ENCODE peak calls at places on chromosome 17, in eight cellular contexts. C, G, F, T, Q, H, I and V are unnamed samples. For H3K4me1, the result is how much of the 10 kb centered on the place peaks cover.

GRCh38 chr17:41415833-41416335 is 8.5 kb downstream of the KRT37 start:
- DNase-seq in C (no peak), F (no peak), G (peak), Q (no peak), H (peak), I (no peak), T (no peak), V (no peak)

GRCh38 chr17:17685775-17686291 is 4.6 kb downstream of the RAI1 start:
- DNase-seq in H (peak), C (no peak), T (no peak), F (no peak), G (no peak), Q (peak), I (no peak), V (no peak)

GRCh38 chr17:72115789-72116520 is 4.9 kb upstream of the SOX9 start:
- DNase-seq in C (no peak), Q (no peak), T (no peak), G (no peak), F (no peak), H (no peak), I (no peak), V (no peak)

GRCh38 chr17:28675980-28676379 is 14.0 kb downstream of the SUPT6H start:
- DNase-seq in H (no peak), T (no peak), Q (peak), C (no peak), G (no peak), I (no peak), F (no peak), V (no peak)

GRCh38 chr17:7667616-7668406 is 17.1 kb downstream of the ATP1B2 start:
- DNase-seq in G (no peak), I (no peak), Q (no peak), H (no peak), F (no peak), C (no peak), T (no peak), V (no peak)

GRCh38 chr17:57246257-57246656 is 10.1 kb upstream of the MSI2 start:
- DNase-seq in C (no peak), F (no peak), Q (no peak), I (no peak), G (no peak), T (no peak), H (no peak), V (no peak)

GRCh38 chr17:32487460-32488176 is 825 bp downstream of the CDK5R1 start:
- DNase-seq in F (no peak), I (no peak), G (no peak), Q (no peak), H (peak), C (no peak), T (no peak), V (no peak)

GRCh38 chr17:32492648-32493289 is 6.0 kb downstream of the CDK5R1 start:
- DNase-seq in I (no peak), T (no peak), Q (no peak), H (no peak), G (no peak), F (no peak), C (no peak), V (no peak)

GRCh38 chr17:62064791-62065563 is at the start of gene MED13:
- DNase-seq in Q (peak), G (peak), F (peak), C (peak), T (no peak), H (peak), I (peak), V (peak)

DNA sequence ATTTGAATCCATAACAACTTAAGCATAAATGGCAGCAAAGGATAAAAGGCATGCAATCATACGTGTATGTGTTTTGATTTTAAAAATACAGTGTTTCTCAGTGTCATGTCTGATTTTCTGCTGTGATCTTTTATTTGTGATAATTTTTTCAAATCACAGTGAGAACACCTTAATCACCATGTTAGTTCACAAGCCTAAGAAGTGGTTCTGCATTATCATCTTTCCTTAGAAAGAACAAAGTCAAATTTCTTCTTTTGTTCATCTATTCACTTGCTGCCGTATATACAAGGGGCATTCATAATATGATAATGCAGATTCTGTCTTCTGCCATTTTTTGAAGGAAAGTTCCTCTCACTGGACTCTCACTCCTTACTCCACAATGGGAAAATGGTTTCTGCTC is 33.3 kb upstream of the ABCA9 start:
- DNase-seq in G (no peak), Q (no peak), F (no peak), T (no peak), H (no peak), C (no peak), I (no peak), V (no peak)
- H3K4me1 ChIP-seq in G (under half), Q (under half), F (under half), T (under half), H (under half), C (under half), I (under half), V (under half)

DNA sequence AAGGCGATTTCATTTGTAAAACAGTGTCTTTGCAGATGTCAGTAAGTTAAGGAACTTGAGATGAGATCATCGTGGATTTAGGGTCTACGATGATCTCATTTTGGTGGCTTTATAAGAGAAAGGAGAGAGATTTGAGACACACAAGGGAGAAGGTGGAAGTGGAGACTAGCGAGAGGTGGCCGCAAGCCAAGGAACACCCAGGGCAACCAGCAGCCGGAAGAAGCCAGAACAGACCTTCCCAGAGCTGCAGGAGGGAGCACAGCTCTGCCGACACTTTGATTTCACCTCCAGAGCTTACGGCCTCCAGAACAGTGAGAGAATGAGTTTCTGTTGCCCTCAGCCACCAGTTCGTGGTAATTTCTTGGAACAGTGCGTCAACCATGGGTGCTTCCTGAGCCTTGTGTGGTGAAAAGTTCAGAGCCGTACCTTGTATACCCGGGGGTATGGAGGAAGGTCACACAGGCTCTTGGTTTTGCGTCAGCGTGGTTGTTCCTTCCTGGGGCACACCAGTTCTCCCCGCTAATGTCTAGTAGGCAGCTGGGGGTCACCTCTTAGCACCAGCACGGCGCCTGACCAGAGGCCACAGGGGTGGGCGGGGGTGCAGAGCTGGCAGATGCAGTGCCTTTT is 12.9 kb upstream of the SEC14L1 start:
- DNase-seq in T (no peak), H (peak), F (peak), Q (no peak), G (no peak), I (peak), C (peak), V (peak)
- TF ChIP-seq POLR2A in T (peak), H (peak), F (peak), Q (no peak), G (no peak), I (no peak), C (no peak), V (no peak)

DNA sequence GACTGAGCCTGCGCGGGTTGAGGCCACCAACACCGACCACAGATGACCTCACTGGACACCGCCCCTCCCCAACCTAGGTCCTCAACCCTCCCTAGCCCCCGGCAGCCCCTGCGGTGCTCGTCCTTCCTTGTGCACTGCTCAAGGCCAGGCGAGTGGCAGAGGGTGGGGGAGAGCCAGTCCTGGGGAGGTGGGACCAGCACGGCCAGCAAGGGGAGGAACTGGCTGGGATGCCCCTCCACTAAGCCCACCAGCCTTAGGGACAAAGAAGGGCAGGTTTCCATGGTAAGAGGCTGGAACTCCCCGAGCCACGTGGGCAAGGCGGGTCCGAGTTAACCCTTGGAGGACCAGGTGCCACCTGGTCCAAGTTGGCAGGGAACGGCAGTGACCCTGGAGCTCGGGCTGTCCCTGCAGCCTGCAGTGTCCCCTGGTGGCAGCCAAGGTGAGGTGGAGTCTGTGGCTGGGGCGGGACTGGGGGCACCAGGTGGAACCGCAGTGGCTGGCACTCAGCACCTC is 9.2 kb downstream of the FSCN2 start:
- DNase-seq in C (no peak), T (no peak), F (no peak), I (no peak), G (no peak), H (peak), Q (peak), V (no peak)
- TF ChIP-seq CTCF in C (peak), T (peak), F (peak), I (peak), G (peak), H (peak), Q (peak), V (peak)

DNA sequence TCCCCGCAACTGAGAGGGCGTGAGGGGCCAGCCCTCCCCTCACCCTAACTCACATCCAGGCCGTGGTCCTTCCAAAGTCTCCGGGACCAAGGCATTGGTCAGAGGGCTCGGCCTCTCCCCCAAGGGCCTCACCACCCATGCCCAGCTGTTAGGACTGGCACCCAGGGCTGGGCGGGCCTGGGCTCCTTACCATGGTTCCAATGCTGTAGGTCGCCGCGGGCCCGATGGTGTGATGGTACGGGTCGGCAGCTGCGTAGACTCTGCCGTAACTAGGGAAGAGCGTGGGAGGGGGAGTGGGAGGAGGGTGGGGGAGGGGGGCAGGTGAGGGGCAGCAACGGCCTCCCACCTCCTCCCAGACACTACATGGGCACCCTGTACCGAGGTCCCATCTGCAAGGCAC is 19.6 kb downstream of the ENGASE start:
- DNase-seq in G (no peak), T (no peak), Q (no peak), C (no peak), F (no peak), H (no peak), I (no peak), V (no peak)
- H3K4me1 ChIP-seq in G (under half), T (under half), Q (under half), C (under half), F (under half), H (under half), I (under half), V (under half)

GRCh38 chr17:47841488-47842308 is 625 bp upstream of the SCRN2 start:
- DNase-seq in C (no peak), F (no peak), H (no peak), T (no peak), Q (no peak), I (no peak), G (no peak), V (no peak)

GRCh38 chr17:47838636-47839035 is 2.4 kb downstream of the SCRN2 start:
- DNase-seq in C (no peak), I (no peak), T (no peak), F (no peak), H (no peak), Q (no peak), G (no peak), V (no peak)

GRCh38 chr17:47839899-47840741 is 953 bp downstream of the SCRN2 start:
- DNase-seq in I (no peak), F (no peak), G (no peak), T (no peak), C (no peak), Q (no peak), H (peak), V (no peak)

GRCh38 chr17:47839071-47839470 is 2.0 kb downstream of the SCRN2 start:
- DNase-seq in Q (no peak), F (no peak), C (no peak), T (no peak), H (no peak), I (no peak), G (no peak), V (no peak)

DNA sequence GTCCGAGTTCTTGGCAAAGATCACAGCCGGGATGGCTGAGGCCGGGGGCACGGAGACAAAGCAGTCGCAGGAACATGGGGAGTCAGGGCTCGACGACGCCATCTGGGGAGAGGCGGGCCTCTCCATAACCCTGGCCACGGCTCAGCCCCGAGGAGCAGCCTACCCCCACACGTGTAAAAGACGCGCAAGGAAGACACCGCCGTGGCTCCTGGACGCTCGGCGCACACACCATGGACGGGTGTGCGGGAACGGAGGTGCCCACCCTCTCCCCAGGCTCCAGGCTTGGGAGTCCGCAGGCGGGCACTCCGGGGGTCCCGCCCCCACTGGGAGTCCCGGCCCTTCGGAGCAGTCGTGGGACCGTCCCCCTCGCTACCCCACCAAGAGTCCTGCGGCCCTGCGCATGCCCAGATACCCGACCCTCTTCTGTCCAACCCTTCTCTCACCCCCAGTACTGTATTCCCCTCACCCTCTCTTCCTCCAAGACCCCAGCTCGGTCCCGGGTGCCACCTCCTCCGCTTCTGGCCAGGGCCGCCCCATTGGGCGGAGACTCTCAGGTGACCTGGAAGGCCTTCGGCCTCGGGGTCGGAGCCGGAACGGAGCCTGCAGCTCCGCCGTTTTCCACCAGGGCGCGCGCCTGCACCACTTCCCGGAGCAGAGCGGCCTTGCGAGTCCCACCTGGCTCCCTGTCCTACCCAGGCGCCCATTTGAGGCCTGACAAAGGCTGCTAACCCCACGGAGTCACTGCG is at the start of gene SCRN2:
- DNase-seq in G (peak), I (peak), C (peak), T (peak), Q (peak), H (peak), F (peak), V (peak)
- TF ChIP-seq POLR2A in G (peak), I (no peak), C (no peak), T (no peak), Q (peak), H (no peak), F (no peak), V (no peak)

GRCh38 chr17:81034779-81035388 is at the start of gene BAIAP2:
- DNase-seq in C (peak), H (peak), T (peak), Q (peak), G (peak), I (peak), F (peak), V (peak)
- TF ChIP-seq CTCF in C (peak), H (no peak), T (no peak), Q (peak), G (no peak), I (no peak), F (no peak), V (no peak)

GRCh38 chr17:82503094-82503727 is 16.3 kb upstream of the FOXK2 start:
- DNase-seq in H (no peak), C (no peak), I (no peak), G (no peak), F (no peak), T (no peak), Q (no peak), V (no peak)

GRCh38 chr17:82503728-82504308 is 15.7 kb upstream of the FOXK2 start:
- DNase-seq in T (no peak), Q (no peak), C (no peak), F (no peak), I (no peak), G (no peak), H (no peak), V (no peak)

GRCh38 chr17:82505296-82505695 is 14.2 kb upstream of the FOXK2 start:
- DNase-seq in C (no peak), Q (no peak), F (no peak), T (no peak), H (no peak), G (no peak), I (no peak), V (no peak)

GRCh38 chr17:82497483-82498405 is 21.8 kb upstream of the FOXK2 start:
- DNase-seq in G (peak), T (no peak), C (no peak), H (no peak), F (peak), Q (no peak), I (peak), V (no peak)

DNA sequence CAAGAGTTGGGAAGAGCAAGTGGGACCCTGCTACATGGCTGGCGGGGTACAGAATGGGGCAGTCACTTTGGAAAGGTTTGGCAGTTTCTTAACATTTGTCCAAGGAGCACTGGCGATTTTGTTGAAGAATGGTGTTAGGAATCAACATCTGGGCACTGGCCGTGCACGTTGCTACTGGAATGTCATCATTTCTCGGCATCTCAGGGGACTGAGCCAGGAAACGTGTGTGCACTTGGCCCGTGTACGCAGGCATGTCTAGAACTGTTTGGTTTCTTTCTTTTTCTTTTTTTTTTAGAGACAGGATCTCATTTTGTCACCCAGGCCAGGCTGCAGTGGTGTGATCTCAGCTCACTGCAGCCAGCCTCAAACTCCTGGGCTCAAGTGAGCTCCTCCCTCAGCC is 17.3 kb upstream of the FOXK2 start:
- DNase-seq in I (no peak), C (no peak), G (no peak), T (no peak), Q (no peak), F (no peak), H (no peak), V (no peak)
- H3K4me1 ChIP-seq in I (under half), C (under half), G (under half), T (under half), Q (under half), F (under half), H (under half), V (under half)

GRCh38 chr17:70168979-70169706 is at the start of gene KCNJ2:
- DNase-seq in T (no peak), Q (peak), F (peak), C (peak), G (peak), I (peak), H (peak), V (peak)
- TF ChIP-seq POLR2A in T (peak), Q (peak), F (peak), C (peak), G (peak), I (peak), H (peak), V (no peak)

DNA sequence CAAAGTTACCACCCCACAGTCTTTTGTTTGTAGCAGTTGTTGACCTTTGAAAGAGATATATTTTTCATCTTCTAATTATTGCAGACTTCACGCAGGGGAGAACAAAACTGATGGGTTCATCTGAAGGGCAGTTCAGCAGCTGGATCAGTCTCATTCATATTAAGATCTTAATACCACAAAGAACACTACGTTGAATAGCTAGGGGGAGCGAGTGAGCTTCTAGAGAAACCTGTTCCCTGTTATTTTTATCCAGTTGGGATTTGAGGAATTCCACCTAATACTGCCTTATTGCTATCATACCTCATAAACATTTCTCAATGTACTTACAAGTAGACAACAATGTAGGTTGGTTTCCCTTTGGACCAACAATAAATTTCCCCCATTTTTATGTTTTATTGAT is 306.1 kb upstream of the KIF2B start:
- DNase-seq in C (no peak), F (no peak), G (no peak), T (no peak), Q (no peak), H (no peak), I (no peak), V (no peak)
- TF ChIP-seq CTCF in C (no peak), F (no peak), G (no peak), T (no peak), Q (peak), H (no peak), I (no peak), V (no peak)